ENCODE peak calls at places on chromosomes 13 and 19, in nine cellular contexts. E is NCI-H1092, S is activated T-cell treated with anti-CD3 and anti-CD28 coated beads for 1 hour, F is GDM1, W is NCI-H2081 treated with DMSO at 0.1 percent for 48 hours, Z is heart left ventricle, P is sigmoid colon, A is DMS153, V is anterior cingulate cortex. H is an unnamed sample.
A peak's percentile ranks its signal among the peaks of the same experiment; 100 is the strongest.

GRCh38 chr19:5032101-5032967 is 63.4 kb downstream of the KDM4B start:
- DNase-seq in E (no peak), S (no peak), F (no peak), W (no peak), Z (peak; percentile 35), P (no peak), A (no peak), V (no peak), H (no peak)

GRCh38 chr19:13463296-13463695 is 43.0 kb downstream of the CACNA1A start:
- DNase-seq in E (no peak), S (no peak), F (no peak), W (no peak), Z (no peak), P (no peak), A (no peak), V (no peak), H (no peak)

GRCh38 chr13:105665284-105665683 is 870.2 kb downstream of the EFNB2 start:
- DNase-seq in E (no peak), S (no peak), F (no peak), W (no peak), Z (no peak), P (no peak), A (no peak), V (no peak), H (no peak)

GRCh38 chr13:62431852-62432251 is 1016.2 kb upstream of the PCDH20 start:
- DNase-seq in E (no peak), S (no peak), F (no peak), W (no peak), Z (no peak), P (no peak), A (no peak), V (no peak), H (no peak)

GRCh38 chr13:46354143-46355087 is 32.6 kb downstream of the RUBCNL start:
- DNase-seq in E (no peak), S (no peak), F (peak; percentile 66), W (no peak), Z (no peak), P (no peak), A (no peak), V (no peak), H (no peak)

GRCh38 chr13:49985129-49985528 is 11.7 kb upstream of the TRIM13 start:
- DNase-seq in E (no peak), S (no peak), F (no peak), W (no peak), Z (no peak), P (no peak), A (no peak), V (no peak), H (no peak)

GRCh38 chr19:47479701-47480503 is 4.1 kb downstream of the KPTN start:
- DNase-seq in E (no peak), S (no peak), F (no peak), W (no peak), Z (no peak), P (no peak), A (no peak), V (no peak), H (no peak)

GRCh38 chr13:82747948-82748347 is 1134.3 kb downstream of the SLITRK1 start:
- DNase-seq in E (no peak), S (no peak), F (no peak), W (no peak), Z (no peak), P (no peak), A (no peak), V (no peak), H (no peak)

GRCh38 chr13:112894673-112895481 is 74.1 kb upstream of the MCF2L start:
- DNase-seq in E (no peak), S (no peak), F (no peak), W (no peak), Z (no peak), P (no peak), A (no peak), V (no peak), H (no peak)

GRCh38 chr13:48586591-48587103 is 53.8 kb upstream of the RCBTB2 start:
- DNase-seq in E (no peak), S (no peak), F (no peak), W (no peak), Z (peak; percentile 75), P (peak; percentile 75), A (no peak), V (no peak), H (no peak)

GRCh38 chr13:91017031-91017668 is 330.3 kb upstream of the MIR17HG start:
- DNase-seq in E (peak; percentile 36), S (no peak), F (peak; percentile 28), W (peak; percentile 26), Z (no peak), P (no peak), A (no peak), V (peak; percentile 3), H (no peak)

GRCh38 chr13:41697578-41697977 is 240.2 kb downstream of the RGCC start:
- DNase-seq in E (no peak), S (no peak), F (no peak), W (no peak), Z (no peak), P (no peak), A (no peak), V (no peak), H (no peak)

GRCh38 chr19:5691205-5691929 is 1.3 kb downstream of the RPL36 start:
- DNase-seq in E (peak; percentile 21), S (peak; percentile 26), F (no peak), W (no peak), Z (peak; percentile 83), P (peak; percentile 89), A (no peak), V (no peak), H (no peak)

GRCh38 chr13:73303858-73304257 is 245.1 kb downstream of the KLF5 start:
- DNase-seq in E (no peak), S (no peak), F (no peak), W (no peak), Z (no peak), P (no peak), A (no peak), V (no peak), H (no peak)

GRCh38 chr13:40518481-40518882 is 148.0 kb downstream of the FOXO1 start:
- DNase-seq in E (no peak), S (no peak), F (no peak), W (no peak), Z (no peak), P (no peak), A (no peak), V (no peak), H (no peak)